ENCODE peak calls at places on chromosomes 3 and 15, in six cellular contexts. M is iPS DF 6.9, L is heart left ventricle, O is ovary, H is A549, E is cardiac muscle cell. F is an unnamed sample.

GRCh38 chr3:17639765-17640164 is 102.7 kb downstream of the TBC1D5 start:
- DNase-seq in L (no peak), O (no peak), H (peak; percentile 96), E (no peak), M (no peak), F (no peak)

GRCh38 chr3:185502987-185503386 is 4.2 kb upstream of the TMEM41A start:
- DNase-seq in E (peak; percentile 84), M (no peak), O (no peak), H (no peak), L (peak; percentile 75), F (no peak)

GRCh38 chr3:87398226-87398774 is 121.9 kb upstream of the POU1F1 start:
- DNase-seq in O (no peak), M (no peak), H (no peak), L (no peak), E (no peak), F (no peak)

GRCh38 chr15:70254186-70254974 is 156.7 kb upstream of the TLE3 start:
- DNase-seq in O (peak; percentile 5), E (no peak), H (no peak), M (no peak), L (no peak), F (no peak)

GRCh38 chr15:55526559-55527036 is 18.6 kb upstream of the DNAAF4 start:
- DNase-seq in H (peak; percentile 69), M (peak; percentile 29), E (peak; percentile 64), L (no peak), O (no peak), F (no peak)

GRCh38 chr3:155441026-155441425 is 147.5 kb upstream of the STRIT1 start:
- DNase-seq in L (no peak), E (no peak), O (no peak), M (no peak), H (no peak), F (no peak)

GRCh38 chr3:148992027-148992634 is 791 bp downstream of the GYG1 start:
- DNase-seq in H (peak; percentile 30), O (no peak), E (peak; percentile 81), L (peak; percentile 70), M (no peak), F (peak; percentile 66)

GRCh38 chr15:62636823-62637320 is 405.7 kb upstream of the TPM1 start:
- DNase-seq in E (no peak), L (no peak), O (no peak), M (no peak), H (no peak), F (no peak)

GRCh38 chr3:102092617-102093466 is 243.5 kb downstream of the NFKBIZ start:
- DNase-seq in E (peak; percentile 30), O (no peak), M (no peak), H (no peak), L (no peak), F (no peak)

GRCh38 chr3:182309120-182309519 is 484.2 kb upstream of the ATP11B start:
- DNase-seq in E (peak; percentile 14), O (no peak), M (no peak), L (no peak), H (no peak), F (no peak)

GRCh38 chr15:60370105-60370803 is 27.5 kb downstream of the ANXA2 start:
- DNase-seq in O (no peak), E (no peak), M (no peak), L (no peak), H (peak; percentile 80), F (no peak)

GRCh38 chr15:96474274-96474673 is 143.8 kb downstream of the NR2F2 start:
- DNase-seq in O (no peak), E (no peak), M (no peak), L (no peak), H (no peak), F (no peak)

GRCh38 chr15:32717290-32718081 is at the start of gene GREM1:
- DNase-seq in M (no peak), H (no peak), E (peak; percentile 31), L (no peak), O (no peak), F (peak; percentile 15)

GRCh38 chr3:38551026-38551832 is 55.1 kb downstream of the EXOG start:
- DNase-seq in E (no peak), M (no peak), O (no peak), L (no peak), H (no peak), F (no peak)

GRCh38 chr15:23687143-23687470 is at the start of gene NDN:
- DNase-seq in M (no peak), L (peak; percentile 47), O (peak; percentile 75), E (peak; percentile 71), H (no peak), F (peak; percentile 42)

GRCh38 chr3:189121088-189121487 is 50.7 kb upstream of the TPRG1 start:
- DNase-seq in O (no peak), M (no peak), L (no peak), H (no peak), E (no peak), F (no peak)

GRCh38 chr3:50537421-50538129 is 30.0 kb downstream of the C3orf18 start:
- DNase-seq in E (no peak), M (no peak), H (no peak), L (no peak), O (no peak), F (no peak)

GRCh38 chr3:113654310-113654709 is 42.1 kb downstream of the USF3 start:
- DNase-seq in M (no peak), E (no peak), O (no peak), H (no peak), L (no peak), F (no peak)

GRCh38 chr15:40891810-40892448 is 2.3 kb upstream of the VPS18 start:
- DNase-seq in M (no peak), E (peak; percentile 63), H (peak; percentile 61), L (no peak), O (no peak), F (no peak)

GRCh38 chr3:123083446-123084124 is 16.8 kb downstream of the PDIA5 start:
- DNase-seq in E (no peak), H (no peak), L (no peak), M (no peak), O (no peak), F (no peak)

GRCh38 chr15:78415284-78415683 is 22.7 kb upstream of the IREB2 start:
- DNase-seq in O (no peak), L (no peak), E (peak; percentile 32), H (peak; percentile 54), M (no peak), F (no peak)

GRCh38 chr15:39553947-39554731 is 26.7 kb upstream of the THBS1 start:
- DNase-seq in H (no peak), O (no peak), L (no peak), E (no peak), M (no peak), F (no peak)

GRCh38 chr3:194713299-194714121 is 27.8 kb downstream of the FAM43A start:
- DNase-seq in H (no peak), O (no peak), M (no peak), E (no peak), L (no peak), F (no peak)

GRCh38 chr3:132721479-132722164 is 587 bp downstream of the NPHP3 start:
- DNase-seq in L (peak; percentile 73), H (peak; percentile 70), O (no peak), M (no peak), E (peak; percentile 85), F (peak; percentile 89)

DNA sequence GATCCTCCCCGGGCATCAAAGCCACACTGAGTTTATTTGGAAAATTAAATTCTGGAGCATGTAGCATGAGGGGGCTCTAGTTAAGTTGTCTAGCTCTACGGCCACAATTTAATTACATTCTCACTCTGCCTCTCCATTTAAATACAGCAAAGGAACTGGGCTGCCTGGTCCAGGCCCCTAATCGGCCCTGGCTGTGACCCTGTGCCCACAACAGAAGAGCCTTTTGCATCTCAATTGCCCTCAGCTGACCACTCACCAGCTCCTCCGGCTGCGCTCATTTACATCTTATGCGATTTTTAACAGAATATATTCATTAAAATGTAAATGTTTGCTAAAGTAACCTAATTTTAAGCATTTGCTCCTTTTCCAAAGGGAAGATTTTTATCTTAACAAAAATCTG is 72.8 kb downstream of the MEGF11 start:
- DNase-seq in O (no peak), L (no peak), H (no peak), M (peak; percentile 25), E (no peak), F (no peak)
- H3K4me1 ChIP-seq in O (no peaks in the 10 kb centered on the region), L (no peaks in the 10 kb centered on the region), H (no peaks in the 10 kb centered on the region), M (peaks cover 13% of the 10 kb centered on the region), E (peaks cover 6% of the 10 kb centered on the region), F (no peaks in the 10 kb centered on the region)

GRCh38 chr3:143843607-143844006 is 4.7 kb downstream of the SLC9A9 start:
- DNase-seq in L (no peak), H (no peak), O (no peak), M (no peak), E (no peak), F (no peak)
- H3K4me1 ChIP-seq in L (no peaks in the 10 kb centered on the region), H (no peaks in the 10 kb centered on the region), O (peaks cover 8% of the 10 kb centered on the region), M (no peaks in the 10 kb centered on the region), E (no peaks in the 10 kb centered on the region), F (peaks cover under 1% of the 10 kb centered on the region)

GRCh38 chr3:61582287-61582686 is 20.9 kb downstream of the PTPRG start:
- DNase-seq in O (no peak), L (no peak), M (no peak), E (no peak), H (no peak), F (no peak)

GRCh38 chr3:61580982-61581654 is 19.7 kb downstream of the PTPRG start:
- DNase-seq in E (no peak), M (no peak), O (no peak), L (no peak), H (no peak), F (no peak)

GRCh38 chr3:61584494-61584893 is 23.1 kb downstream of the PTPRG start:
- DNase-seq in M (no peak), H (no peak), E (no peak), O (no peak), L (no peak), F (no peak)

GRCh38 chr3:61583890-61584289 is 22.5 kb downstream of the PTPRG start:
- DNase-seq in H (no peak), O (no peak), M (no peak), E (no peak), L (no peak), F (no peak)

DNA sequence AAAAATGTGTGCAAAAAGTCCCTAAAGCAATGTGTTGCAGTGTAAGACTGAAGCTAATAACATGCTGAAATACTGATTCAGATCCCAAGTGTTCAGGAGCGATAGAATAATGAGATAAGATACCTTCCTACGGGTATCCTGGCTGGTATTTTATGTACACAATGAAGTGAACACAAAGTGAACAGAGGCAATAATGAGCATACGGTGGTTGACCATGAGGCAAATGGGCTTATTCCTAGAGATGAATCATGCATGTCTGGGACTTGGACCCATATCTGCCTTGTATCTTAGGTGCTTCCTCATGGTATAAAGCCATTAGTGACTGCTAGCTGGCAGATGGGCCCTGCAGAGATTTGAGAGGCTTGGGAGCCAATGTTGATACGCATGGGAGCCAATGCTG is 21.5 kb downstream of the PTPRG start:
- DNase-seq in M (no peak), L (no peak), H (no peak), E (no peak), O (no peak), F (no peak)
- H3K4me1 ChIP-seq in M (peaks cover 4% of the 10 kb centered on the region), L (peaks cover 30% of the 10 kb centered on the region), H (no peaks in the 10 kb centered on the region), E (peaks cover 36% of the 10 kb centered on the region), O (peaks cover 6% of the 10 kb centered on the region), F (peaks cover 35% of the 10 kb centered on the region)

GRCh38 chr3:32419766-32420137 is 28.1 kb downstream of the CMTM7 start:
- DNase-seq in O (no peak), H (no peak), L (no peak), E (no peak), M (no peak), F (no peak)
- H3K4me1 ChIP-seq in O (peaks cover 7% of the 10 kb centered on the region), H (peaks cover 32% of the 10 kb centered on the region), L (peaks cover 27% of the 10 kb centered on the region), E (peaks cover 15% of the 10 kb centered on the region), M (no peaks in the 10 kb centered on the region), F (peaks cover 30% of the 10 kb centered on the region)

GRCh38 chr3:51995346-51996156 is at the start of gene RPL29:
- DNase-seq in O (peak; percentile 94), M (peak; percentile 92), L (peak; percentile 90), E (peak; percentile 93), H (peak; percentile 92), F (peak; percentile 94)
- H3K4me1 ChIP-seq in O (peaks cover 6% of the 10 kb centered on the region), M (peaks cover 6% of the 10 kb centered on the region), L (peaks cover 9% of the 10 kb centered on the region), E (peaks cover 12% of the 10 kb centered on the region), H (peaks cover 31% of the 10 kb centered on the region), F (peaks cover 28% of the 10 kb centered on the region)